ENCODE peak calls at places on chromosome 3, in nine cellular contexts. I is AG04450; V is CD8-positive, alpha-beta T cell; U is body of pancreas; D is CD4-positive, alpha-beta memory T cell; M is vagina; J is gastrocnemius medialis; W is BJ; P is brain microvascular endothelial cell. A is an unnamed sample.
A peak's percentile ranks its signal among the peaks of the same experiment; 100 is the strongest.

GRCh38 chr3:112437146-112438022 is 61.9 kb downstream of the BTLA start:
- DNase-seq in P (peak; percentile 68), J (no peak), D (no peak), W (no peak), V (no peak), I (peak; percentile 8), M (no peak), U (no peak), A (no peak)

GRCh38 chr3:178246004-178246403 is 290.2 kb upstream of the KCNMB2 start:
- DNase-seq in W (no peak), J (no peak), I (no peak), D (no peak), P (no peak), U (no peak), M (no peak), V (no peak), A (no peak)

GRCh38 chr3:66021731-66022131 is 17.0 kb downstream of the MAGI1 start:
- DNase-seq in P (no peak), J (no peak), U (peak; percentile 68), D (no peak), W (no peak), M (no peak), I (no peak), V (no peak), A (no peak)

GRCh38 chr3:84082726-84083125 is 876.1 kb upstream of the CADM2 start:
- DNase-seq in I (no peak), U (no peak), J (no peak), P (no peak), W (no peak), M (no peak), V (no peak), D (no peak), A (no peak)

GRCh38 chr3:34323517-34323916 is 525.1 kb downstream of the PDCD6IP start:
- DNase-seq in J (no peak), I (no peak), U (no peak), W (no peak), M (no peak), V (no peak), P (no peak), D (no peak), A (no peak)

GRCh38 chr3:110059431-110059830 is 722.1 kb upstream of the DPPA4 start:
- DNase-seq in J (no peak), M (no peak), D (no peak), V (no peak), U (no peak), P (no peak), W (no peak), I (no peak), A (no peak)

GRCh38 chr3:2870714-2871353 is 239.3 kb downstream of the IL5RA start:
- DNase-seq in J (no peak), U (no peak), M (no peak), D (no peak), W (no peak), I (no peak), P (no peak), V (no peak), A (no peak)

GRCh38 chr3:25532763-25533162 is 104.7 kb downstream of the RARB start:
- DNase-seq in P (peak; percentile 57), U (peak; percentile 8), W (no peak), V (no peak), D (no peak), J (no peak), M (no peak), I (no peak), A (no peak)

GRCh38 chr3:135736740-135737139 is 228.8 kb upstream of the PPP2R3A start:
- DNase-seq in W (no peak), M (no peak), J (no peak), V (no peak), I (no peak), D (no peak), U (no peak), P (peak; percentile 1), A (no peak)

GRCh38 chr3:142649996-142650693 is 54.0 kb downstream of the PLS1 start:
- DNase-seq in M (no peak), P (no peak), D (no peak), V (no peak), U (no peak), I (no peak), J (no peak), W (no peak), A (no peak)

GRCh38 chr3:126268866-126269265 is 88.3 kb downstream of the KLF15 start:
- DNase-seq in U (peak; percentile 53), I (no peak), P (no peak), D (no peak), V (no peak), W (no peak), J (no peak), M (no peak), A (no peak)

GRCh38 chr3:119664370-119664769 is 4.0 kb upstream of the POPDC2 start:
- DNase-seq in V (no peak), M (no peak), W (no peak), D (no peak), I (no peak), U (no peak), J (no peak), P (peak; percentile 18), A (no peak)

GRCh38 chr3:119676020-119676419 is 1.2 kb downstream of the COX17 start:
- DNase-seq in M (no peak), U (no peak), I (no peak), P (no peak), D (no peak), J (no peak), W (no peak), V (no peak), A (no peak)

DNA sequence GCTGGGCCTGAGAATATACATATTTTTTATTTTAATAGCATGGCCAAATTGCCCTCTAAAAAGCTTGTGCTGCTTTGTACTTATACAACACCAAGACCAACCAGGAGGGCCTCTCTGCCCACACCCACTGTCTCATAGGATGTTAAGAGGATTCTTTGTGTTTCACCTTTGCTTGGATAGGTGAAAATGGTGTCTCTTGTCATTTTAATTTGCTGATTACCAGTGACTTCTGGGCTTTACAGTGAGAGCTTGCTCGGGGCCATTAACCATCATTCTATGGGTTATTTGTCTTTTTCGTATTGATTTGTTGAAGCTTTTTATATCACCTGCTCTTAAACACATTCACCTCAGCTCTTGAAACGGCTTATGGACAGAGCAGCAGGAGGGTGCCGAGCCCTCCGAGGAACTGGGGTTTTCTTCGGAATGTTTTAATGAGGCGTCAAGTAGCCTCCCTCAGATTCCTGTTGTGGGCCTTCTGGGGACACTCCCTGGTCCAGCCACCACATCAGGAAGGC is 10.5 kb downstream of the PTH1R start:
- DNase-seq in U (no peak), W (no peak), I (no peak), D (no peak), M (no peak), J (no peak), V (no peak), P (no peak), A (no peak)
- H3K27me3 ChIP-seq in U (no peaks in the 10 kb centered on the region), W (peaks cover 26% of the 10 kb centered on the region), I (peaks cover 85% of the 10 kb centered on the region), D (peaks cover 16% of the 10 kb centered on the region), M (no peaks in the 10 kb centered on the region), J (no peaks in the 10 kb centered on the region), V (peaks cover 11% of the 10 kb centered on the region), P (peaks cover 29% of the 10 kb centered on the region), A (peaks cover 34% of the 10 kb centered on the region)

DNA sequence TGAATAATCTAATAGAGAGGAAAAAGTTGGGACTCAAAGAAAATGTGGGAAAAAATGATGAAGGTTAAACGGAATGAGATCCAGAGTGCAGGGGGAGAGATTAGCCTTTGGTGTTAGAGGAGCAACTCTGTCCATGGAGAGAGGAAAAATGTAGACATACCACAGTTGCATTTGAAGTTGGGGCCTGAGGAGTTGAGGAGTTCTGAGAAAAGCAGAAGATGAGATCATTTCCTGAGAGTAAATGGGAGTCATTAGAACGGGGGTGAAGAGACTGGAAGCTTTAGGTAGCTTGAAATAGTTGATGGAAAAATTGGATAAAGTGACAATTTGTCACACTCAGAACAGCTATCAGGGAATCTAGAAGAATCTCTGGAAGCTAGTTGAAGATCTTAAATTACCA is 7.3 kb downstream of the CCR5AS start:
- DNase-seq in I (no peak), P (no peak), U (no peak), V (no peak), M (no peak), J (no peak), D (no peak), W (no peak), A (no peak)
- H3K27me3 ChIP-seq in I (peaks cover 8% of the 10 kb centered on the region), P (no peaks in the 10 kb centered on the region), U (no peaks in the 10 kb centered on the region), V (peaks cover 2% of the 10 kb centered on the region), M (no peaks in the 10 kb centered on the region), J (no peaks in the 10 kb centered on the region), D (no peaks in the 10 kb centered on the region), W (peaks cover 1% of the 10 kb centered on the region), A (no peaks in the 10 kb centered on the region)

DNA sequence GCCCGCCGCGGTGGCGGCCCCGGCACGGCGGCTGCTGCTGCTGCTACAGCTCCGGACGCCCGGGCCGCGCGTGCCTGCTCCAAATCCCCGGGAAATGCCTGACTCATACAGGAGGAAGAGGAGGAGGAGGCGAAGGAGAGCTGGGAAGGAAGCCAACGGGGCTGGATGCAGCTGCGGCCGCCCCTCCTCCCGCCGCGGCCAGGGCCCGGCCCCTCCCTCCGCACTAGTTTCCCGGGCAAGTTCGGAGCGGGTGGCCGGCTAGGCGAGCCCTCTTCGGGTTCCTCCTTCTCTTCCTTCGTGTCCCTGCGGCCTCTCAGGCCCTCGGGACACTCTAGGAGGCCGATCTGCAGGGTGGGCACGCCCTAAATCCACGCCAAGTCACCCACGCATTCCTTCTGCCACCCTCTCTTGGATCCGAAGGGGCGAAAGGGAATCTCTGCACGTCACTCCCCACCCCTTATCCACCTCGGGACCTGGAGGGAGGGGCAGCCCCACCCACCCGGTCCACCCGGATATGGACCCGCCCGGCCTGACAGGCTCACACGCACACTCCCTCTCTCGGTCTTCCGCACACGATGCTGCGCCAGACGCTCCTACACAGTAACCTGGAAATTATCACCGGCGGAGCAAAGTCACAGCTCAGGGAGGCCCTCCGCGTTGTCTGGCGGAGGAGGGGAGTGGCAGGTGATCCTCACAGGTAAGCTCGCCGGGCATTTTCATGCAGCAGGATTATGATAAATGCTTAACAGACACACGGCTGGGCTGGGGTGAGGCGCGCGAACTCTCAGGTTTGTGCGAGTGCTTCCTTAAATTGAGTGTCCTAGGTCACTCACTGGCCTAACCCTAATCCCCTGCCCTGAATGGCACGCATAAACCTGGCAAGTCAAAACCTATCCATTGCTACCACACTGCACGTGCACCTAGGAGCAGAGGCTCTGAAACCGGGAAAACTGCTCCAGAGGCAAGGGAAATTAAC is at the start of the genes OSBPL10 and ZNF860:
- DNase-seq in D (no peak), J (peak; percentile 67), V (no peak), P (peak; percentile 87), I (peak; percentile 81), M (peak; percentile 92), U (peak; percentile 88), W (peak; percentile 60), A (peak; percentile 13)
- H3K27me3 ChIP-seq in D (peaks cover 15% of the 10 kb centered on the region), J (peaks cover 5% of the 10 kb centered on the region), V (peaks cover 10% of the 10 kb centered on the region), P (no peaks in the 10 kb centered on the region), I (no peaks in the 10 kb centered on the region), M (no peaks in the 10 kb centered on the region), U (no peaks in the 10 kb centered on the region), W (no peaks in the 10 kb centered on the region), A (peaks cover 29% of the 10 kb centered on the region)

DNA sequence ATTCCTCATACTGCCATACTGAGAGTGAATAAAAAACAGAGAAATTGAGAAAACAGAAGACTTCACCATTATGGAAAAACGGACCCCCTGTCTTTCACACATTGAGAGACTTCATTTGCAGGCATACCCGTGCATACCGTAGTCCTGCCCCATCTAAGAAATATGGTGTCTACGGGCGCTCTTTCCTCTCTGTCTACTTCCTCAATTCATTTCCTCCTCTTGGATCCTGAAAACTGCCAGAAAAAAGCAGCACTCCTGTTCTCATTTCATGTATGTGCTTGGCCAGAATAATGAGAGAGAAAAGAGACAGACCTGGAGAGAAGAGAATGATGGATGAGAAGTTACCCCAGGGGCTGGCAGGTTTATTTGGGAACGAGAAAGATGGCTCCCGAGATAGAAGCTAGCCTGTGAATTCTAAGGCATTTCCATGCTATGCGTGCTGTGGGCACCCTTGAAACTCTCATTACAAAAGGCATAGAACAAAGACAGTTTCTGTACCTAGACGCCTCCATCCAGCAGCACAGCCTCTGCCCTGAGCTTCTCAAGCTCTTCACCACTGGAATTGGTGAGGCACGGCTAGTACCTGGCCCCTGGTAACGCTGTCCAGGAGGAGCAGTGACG is 62.5 kb upstream of the EPHB3 start:
- DNase-seq in I (no peak), J (no peak), D (no peak), U (no peak), M (no peak), W (no peak), P (no peak), V (no peak), A (no peak)
- H3K27me3 ChIP-seq in I (peaks cover 39% of the 10 kb centered on the region), J (peaks cover 14% of the 10 kb centered on the region), D (peaks cover 4% of the 10 kb centered on the region), U (no peaks in the 10 kb centered on the region), M (no peaks in the 10 kb centered on the region), W (peaks cover 6% of the 10 kb centered on the region), P (peaks cover 5% of the 10 kb centered on the region), V (no peaks in the 10 kb centered on the region), A (peaks cover 13% of the 10 kb centered on the region)

A was measured in CD4-positive, alpha-beta T cell.